ENCODE peak calls at places on chromosomes 2 and 18, in eight cellular contexts. I is fibroblast of lung; H is Panc1; U is CD8-positive, alpha-beta T cell; S is thoracic aorta; T is spleen; M is fibroblast of mammary gland; O is sigmoid colon. G is an unnamed sample.

GRCh38 chr2:218230882-218231281 is 13.9 kb downstream of the ARPC2 start:
- DNase-seq in I (peak; percentile 47), H (no peak), U (no peak), S (no peak), T (no peak), M (peak; percentile 49), O (no peak), G (no peak)

GRCh38 chr2:217816396-217816869 is 186.4 kb downstream of the TNS1 start:
- DNase-seq in I (peak; percentile 42), H (no peak), U (no peak), S (no peak), T (no peak), M (peak; percentile 37), O (peak; percentile 92), G (no peak)

GRCh38 chr18:51510020-51510419 is 312.5 kb upstream of the MEX3C start:
- DNase-seq in I (no peak), H (no peak), U (no peak), S (no peak), T (no peak), M (no peak), O (no peak), G (no peak)

GRCh38 chr2:54657664-54658083 is 65.8 kb upstream of the EML6 start:
- DNase-seq in I (peak; percentile 47), H (peak; percentile 8), U (no peak), S (no peak), T (peak; percentile 80), M (peak; percentile 59), O (peak; percentile 76), G (no peak)

GRCh38 chr2:239315308-239315707 is 85.5 kb downstream of the HDAC4 start:
- DNase-seq in I (no peak), H (no peak), U (no peak), S (no peak), T (peak; percentile 47), M (no peak), O (peak; percentile 50), G (no peak)

GRCh38 chr2:88059979-88060906 is 4.7 kb upstream of the KRCC1 start:
- DNase-seq in I (peak; percentile 53), H (no peak), U (no peak), S (no peak), T (no peak), M (peak; percentile 50), O (no peak), G (no peak)

GRCh38 chr18:34806527-34806926 is 96.4 kb downstream of the DTNA start:
- DNase-seq in I (no peak), H (no peak), U (no peak), S (no peak), T (no peak), M (no peak), O (no peak), G (no peak)

GRCh38 chr2:28095622-28096021 is 205.1 kb downstream of the BABAM2 start:
- DNase-seq in I (no peak), H (no peak), U (no peak), S (no peak), T (no peak), M (no peak), O (no peak), G (no peak)

GRCh38 chr2:23904692-23905091 is 22.2 kb downstream of the ATAD2B start:
- DNase-seq in I (peak; percentile 70), H (no peak), U (no peak), S (no peak), T (no peak), M (no peak), O (no peak), G (no peak)

GRCh38 chr2:10647451-10647850 is 42.3 kb downstream of the NOL10 start:
- DNase-seq in I (no peak), H (no peak), U (no peak), S (no peak), T (no peak), M (no peak), O (no peak), G (no peak)

GRCh38 chr2:66899109-66899508 is 464.2 kb downstream of the MEIS1 start:
- DNase-seq in I (no peak), H (no peak), U (no peak), S (no peak), T (no peak), M (no peak), O (no peak), G (no peak)

GRCh38 chr18:79917351-79918088 is 33.9 kb downstream of the SLC66A2 start:
- DNase-seq in I (no peak), H (no peak), U (no peak), S (no peak), T (peak; percentile 68), M (no peak), O (peak; percentile 53), G (no peak)

GRCh38 chr2:179467111-179467510 is 202.5 kb upstream of the SESTD1 start:
- DNase-seq in I (no peak), H (no peak), U (no peak), S (no peak), T (no peak), M (peak; percentile 79), O (no peak), G (no peak)

GRCh38 chr2:88058226-88058625 is 2.6 kb upstream of the KRCC1 start:
- DNase-seq in I (no peak), H (no peak), U (no peak), S (no peak), T (no peak), M (no peak), O (no peak), G (no peak)

DNA sequence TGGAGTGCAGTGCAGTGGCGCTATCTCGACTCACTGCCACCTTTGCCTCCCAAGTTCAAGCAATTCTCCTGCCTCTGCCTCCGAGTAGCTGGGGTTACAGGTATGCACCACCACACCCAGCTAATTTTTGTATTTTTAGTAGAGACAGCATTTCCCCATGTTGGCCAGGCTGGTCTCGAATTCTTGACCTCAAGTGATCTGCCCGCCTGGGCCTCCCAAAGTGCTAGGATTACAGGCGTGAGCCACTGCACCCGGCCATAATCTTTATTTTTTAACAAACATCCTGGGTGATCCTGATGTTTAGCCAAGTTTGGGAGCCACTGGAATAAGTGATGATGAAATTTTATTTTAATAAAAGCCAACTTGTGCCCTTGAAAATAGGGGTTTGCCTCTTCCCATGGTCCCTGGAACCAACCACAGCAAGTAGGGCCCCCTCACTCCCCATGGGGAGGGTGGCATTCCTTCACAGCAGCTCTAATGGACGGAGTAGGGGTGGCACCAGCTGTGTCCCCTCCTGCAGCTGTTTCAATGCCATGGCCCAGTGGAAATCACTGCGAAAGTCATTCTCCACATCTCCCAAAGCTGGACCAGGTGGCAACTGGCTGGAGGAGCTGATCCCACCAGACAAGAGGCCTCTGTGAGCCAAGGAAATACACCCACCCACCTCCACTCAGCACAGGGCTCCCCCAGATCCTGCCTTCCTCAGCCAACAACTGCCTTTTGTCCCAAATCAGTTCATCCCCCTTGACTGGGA is 194.8 kb downstream of the ZFP36L2 start:
- DNase-seq in I (no peak), H (no peak), U (no peak), S (no peak), T (peak; percentile 2), M (no peak), O (peak; percentile 19), G (no peak)
- H3K4me3 ChIP-seq in I (no peak overlapping the region), H (no peak overlapping the region), U (no peak overlapping the region), S (no peak overlapping the region), T (no peak overlapping the region), M (no peak overlapping the region), O (no peak overlapping the region), G (no peak overlapping the region)

GRCh38 chr18:12278153-12278764 is 24.1 kb downstream of the CIDEA start:
- DNase-seq in I (peak; percentile 18), H (no peak), U (no peak), S (no peak), T (no peak), M (no peak), O (no peak), G (no peak)
- TF ChIP-seq CTCF in I (no peak), H (peak; percentile 62), U (no peak), S (no peak), T (no peak), M (no peak), O (no peak), G (peak; percentile 30)

GRCh38 chr2:134361648-134362047 is 107.8 kb downstream of the MGAT5 start:
- DNase-seq in I (no peak), H (no peak), U (no peak), S (no peak), T (no peak), M (no peak), O (no peak), G (no peak)

GRCh38 chr2:134359367-134360081 is 105.7 kb downstream of the MGAT5 start:
- DNase-seq in I (no peak), H (no peak), U (no peak), S (no peak), T (no peak), M (no peak), O (peak; percentile 60), G (no peak)

GRCh38 chr2:134362751-134363150 is 108.9 kb downstream of the MGAT5 start:
- DNase-seq in I (no peak), H (no peak), U (no peak), S (no peak), T (no peak), M (no peak), O (no peak), G (no peak)

GRCh38 chr2:134362152-134362653 is 108.3 kb downstream of the MGAT5 start:
- DNase-seq in I (no peak), H (no peak), U (no peak), S (no peak), T (no peak), M (no peak), O (no peak), G (no peak)

DNA sequence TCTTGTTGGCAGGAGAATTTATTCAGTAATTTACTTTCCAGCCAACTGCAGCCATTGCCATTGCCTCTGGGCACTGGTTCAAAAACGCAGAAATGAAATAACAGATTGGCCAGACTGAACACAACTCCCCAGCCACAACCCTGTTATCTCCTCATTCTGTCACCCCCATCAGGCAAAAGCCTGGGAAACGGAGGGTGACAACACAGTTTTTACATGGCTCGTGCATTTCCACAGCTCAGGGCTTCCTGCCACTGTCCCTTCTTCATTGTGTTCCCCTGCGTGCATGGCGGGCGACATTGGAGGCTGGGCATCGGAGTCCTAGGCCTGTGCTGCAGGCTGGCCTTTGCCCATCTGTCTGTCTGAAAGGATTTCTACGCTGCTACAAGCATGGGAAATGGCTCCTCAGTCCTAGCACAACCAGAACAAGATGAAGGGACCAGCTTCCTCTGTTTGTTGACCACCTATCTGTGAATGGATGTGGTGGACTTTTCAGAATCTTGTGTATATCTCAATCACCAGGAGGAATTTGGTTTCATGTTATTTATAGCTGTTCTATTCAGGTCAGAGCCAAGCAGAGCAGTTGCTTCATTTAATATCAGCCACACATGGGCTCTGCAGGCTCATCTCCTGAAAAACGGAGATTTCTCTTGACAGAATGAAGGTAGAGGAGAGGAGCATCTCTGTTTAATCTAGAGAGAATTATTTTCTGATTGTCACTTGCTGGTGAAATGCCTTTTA is 107.0 kb downstream of the MGAT5 start:
- DNase-seq in I (peak; percentile 25), H (no peak), U (no peak), S (no peak), T (no peak), M (no peak), O (no peak), G (no peak)
- H3K4me3 ChIP-seq in I (no peak overlapping the region), H (no peak overlapping the region), U (no peak overlapping the region), S (peak overlapping the region; percentile 46), T (no peak overlapping the region), M (no peak overlapping the region), O (no peak overlapping the region), G (no peak overlapping the region)

DNA sequence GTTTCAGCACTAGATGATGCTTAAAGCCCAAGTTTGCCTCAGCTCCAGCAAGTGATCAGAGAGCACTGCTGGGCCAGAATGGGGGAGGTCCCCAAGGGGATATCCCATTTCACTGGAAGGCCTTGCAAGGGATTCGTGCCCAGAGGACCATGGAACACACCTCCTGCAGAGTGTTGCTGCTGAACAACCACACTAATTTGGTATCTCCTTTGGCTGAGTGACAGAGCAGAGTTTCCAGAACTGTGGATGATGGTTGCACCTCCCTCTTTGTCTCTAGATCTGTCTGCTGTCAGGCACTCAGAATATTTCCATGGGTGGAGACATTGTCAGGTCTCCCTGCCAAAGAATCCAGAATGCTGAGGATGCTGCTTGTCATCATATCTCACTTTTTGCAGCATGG is 484.8 kb upstream of the NETO1 start:
- DNase-seq in I (peak; percentile 12), H (no peak), U (no peak), S (no peak), T (no peak), M (peak; percentile 56), O (no peak), G (no peak)
- TF ChIP-seq CTCF in I (no peak), H (no peak), U (no peak), S (no peak), T (no peak), M (no peak), O (no peak), G (no peak)